ENCODE peak calls at places on chromosome 4, in six cellular contexts. One of them, this sample, is unnamed.

GRCh38 chr4:37816719-37817118 is 9.8 kb upstream of the PGM2 start:
- DNase-seq in GM12878: no peak
- DNase-seq in Peyer's patch: no peak
- DNase-seq in mucosa of descending colon: no peak
- DNase-seq in H7: no peak
- DNase-seq in PC-3: no peak
- DNase-seq in this sample: no peak

GRCh38 chr4:164488114-164488513 is 265.8 kb upstream of the SMIM31 start:
- DNase-seq in GM12878: no peak
- DNase-seq in PC-3: peak
- DNase-seq in H7: no peak
- DNase-seq in Peyer's patch: no peak
- DNase-seq in mucosa of descending colon: no peak
- DNase-seq in this sample: no peak

GRCh38 chr4:98747659-98748091 is 89.3 kb upstream of the TSPAN5 start:
- DNase-seq in GM12878: no peak
- DNase-seq in mucosa of descending colon: peak
- DNase-seq in PC-3: no peak
- DNase-seq in Peyer's patch: no peak
- DNase-seq in H7: no peak
- DNase-seq in this sample: no peak

GRCh38 chr4:108080752-108081151 is 88.0 kb downstream of the LEF1 start:
- DNase-seq in Peyer's patch: no peak
- DNase-seq in GM12878: no peak
- DNase-seq in PC-3: no peak
- DNase-seq in H7: no peak
- DNase-seq in mucosa of descending colon: no peak
- DNase-seq in this sample: no peak

GRCh38 chr4:10182446-10183424 is 66.1 kb upstream of the WDR1 start:
- DNase-seq in mucosa of descending colon: no peak
- DNase-seq in Peyer's patch: no peak
- DNase-seq in GM12878: no peak
- DNase-seq in PC-3: no peak
- DNase-seq in H7: no peak
- DNase-seq in this sample: no peak

GRCh38 chr4:74659576-74660411 is 134.5 kb downstream of the BTC start:
- DNase-seq in mucosa of descending colon: peak
- DNase-seq in H7: no peak
- DNase-seq in Peyer's patch: no peak
- DNase-seq in PC-3: peak
- DNase-seq in GM12878: no peak
- DNase-seq in this sample: no peak

GRCh38 chr4:16418814-16419213 is 192.5 kb upstream of the TAPT1 start:
- DNase-seq in GM12878: no peak
- DNase-seq in mucosa of descending colon: no peak
- DNase-seq in Peyer's patch: no peak
- DNase-seq in H7: no peak
- DNase-seq in PC-3: peak
- DNase-seq in this sample: no peak

GRCh38 chr4:40233227-40233626 is 36.4 kb downstream of the RHOH start:
- DNase-seq in H7: no peak
- DNase-seq in mucosa of descending colon: no peak
- DNase-seq in GM12878: no peak
- DNase-seq in Peyer's patch: peak
- DNase-seq in PC-3: no peak
- DNase-seq in this sample: no peak

GRCh38 chr4:84730375-84730774 is 147.4 kb downstream of the CDS1 start:
- DNase-seq in PC-3: no peak
- DNase-seq in GM12878: no peak
- DNase-seq in mucosa of descending colon: no peak
- DNase-seq in H7: no peak
- DNase-seq in Peyer's patch: no peak
- DNase-seq in this sample: no peak

GRCh38 chr4:119748853-119749252 is 120.2 kb upstream of the PDE5A start:
- DNase-seq in Peyer's patch: no peak
- DNase-seq in PC-3: no peak
- DNase-seq in mucosa of descending colon: no peak
- DNase-seq in H7: no peak
- DNase-seq in GM12878: no peak
- DNase-seq in this sample: no peak

GRCh38 chr4:1637580-1638271 is 46.4 kb downstream of the FAM53A start:
- DNase-seq in H7: peak
- DNase-seq in Peyer's patch: no peak
- DNase-seq in PC-3: no peak
- DNase-seq in mucosa of descending colon: no peak
- DNase-seq in GM12878: no peak
- DNase-seq in this sample: no peak

GRCh38 chr4:44738615-44739014 is 12.3 kb upstream of the GNPDA2 start:
- DNase-seq in mucosa of descending colon: peak
- DNase-seq in GM12878: no peak
- DNase-seq in PC-3: no peak
- DNase-seq in H7: no peak
- DNase-seq in Peyer's patch: no peak
- DNase-seq in this sample: no peak

GRCh38 chr4:2341261-2341841 is 77.1 kb downstream of the ZFYVE28 start:
- DNase-seq in GM12878: no peak
- DNase-seq in H7: peak
- DNase-seq in Peyer's patch: peak
- DNase-seq in PC-3: no peak
- DNase-seq in mucosa of descending colon: no peak
- DNase-seq in this sample: no peak

GRCh38 chr4:151690884-151691283 is 69.9 kb downstream of the GATB start:
- DNase-seq in H7: no peak
- DNase-seq in mucosa of descending colon: no peak
- DNase-seq in PC-3: no peak
- DNase-seq in GM12878: no peak
- DNase-seq in Peyer's patch: no peak
- DNase-seq in this sample: no peak

GRCh38 chr4:109730294-109731051 is 603 bp upstream of the PLA2G12A start:
- DNase-seq in mucosa of descending colon: peak
- DNase-seq in PC-3: peak
- DNase-seq in Peyer's patch: peak
- DNase-seq in H7: no peak
- DNase-seq in GM12878: peak
- DNase-seq in this sample: no peak

GRCh38 chr4:2462992-2463762 is 5.7 kb upstream of the RNF4 start:
- DNase-seq in mucosa of descending colon: no peak
- DNase-seq in H7: peak
- DNase-seq in PC-3: no peak
- DNase-seq in Peyer's patch: no peak
- DNase-seq in GM12878: no peak
- DNase-seq in this sample: no peak

GRCh38 chr4:6763330-6763851 is 19.1 kb upstream of the KIAA0232 start:
- DNase-seq in PC-3: peak
- DNase-seq in Peyer's patch: no peak
- DNase-seq in mucosa of descending colon: peak
- DNase-seq in GM12878: no peak
- DNase-seq in H7: no peak
- DNase-seq in this sample: no peak

GRCh38 chr4:185307136-185307950 is 88.4 kb downstream of the LRP2BP start:
- DNase-seq in PC-3: peak
- DNase-seq in H7: peak
- DNase-seq in GM12878: peak
- DNase-seq in mucosa of descending colon: no peak
- DNase-seq in Peyer's patch: no peak
- DNase-seq in this sample: peak

GRCh38 chr4:1277667-1278335 is 11.9 kb upstream of the MAEA start:
- DNase-seq in mucosa of descending colon: no peak
- DNase-seq in PC-3: no peak
- DNase-seq in Peyer's patch: no peak
- DNase-seq in H7: no peak
- DNase-seq in GM12878: no peak
- DNase-seq in this sample: no peak

GRCh38 chr4:78863254-78863869 is 75.9 kb downstream of the PAQR3 start:
- DNase-seq in mucosa of descending colon: no peak
- DNase-seq in H7: no peak
- DNase-seq in Peyer's patch: no peak
- DNase-seq in GM12878: peak
- DNase-seq in PC-3: no peak
- DNase-seq in this sample: peak

GRCh38 chr4:158656439-158656838 is 15.2 kb downstream of the C4orf46 start:
- DNase-seq in H7: peak
- DNase-seq in Peyer's patch: no peak
- DNase-seq in mucosa of descending colon: no peak
- DNase-seq in PC-3: no peak
- DNase-seq in GM12878: no peak
- DNase-seq in this sample: no peak

GRCh38 chr4:126202226-126202625 is 887.5 kb downstream of the FAT4 start:
- DNase-seq in mucosa of descending colon: no peak
- DNase-seq in H7: no peak
- DNase-seq in GM12878: no peak
- DNase-seq in Peyer's patch: no peak
- DNase-seq in PC-3: no peak
- DNase-seq in this sample: no peak

GRCh38 chr4:113645771-113646455 is 115.6 kb downstream of the CAMK2D start:
- DNase-seq in mucosa of descending colon: peak
- DNase-seq in H7: peak
- DNase-seq in GM12878: no peak
- DNase-seq in Peyer's patch: no peak
- DNase-seq in PC-3: peak
- DNase-seq in this sample: no peak

GRCh38 chr4:158624889-158625478 is 46.7 kb downstream of the C4orf46 start:
- DNase-seq in GM12878: peak
- DNase-seq in PC-3: peak
- DNase-seq in mucosa of descending colon: peak
- DNase-seq in H7: peak
- DNase-seq in Peyer's patch: no peak
- DNase-seq in this sample: peak

GRCh38 chr4:144647095-144647959 is 1.4 kb downstream of the HHIP start:
- DNase-seq in GM12878: no peak
- DNase-seq in H7: peak
- DNase-seq in Peyer's patch: no peak
- DNase-seq in PC-3: no peak
- DNase-seq in mucosa of descending colon: no peak
- DNase-seq in this sample: no peak

GRCh38 chr4:144645621-144646522 is at the start of gene HHIP:
- DNase-seq in mucosa of descending colon: peak
- DNase-seq in GM12878: no peak
- DNase-seq in PC-3: peak
- DNase-seq in H7: peak
- DNase-seq in Peyer's patch: no peak
- DNase-seq in this sample: no peak

GRCh38 chr4:144646523-144647094 is 653 bp downstream of the HHIP start:
- DNase-seq in mucosa of descending colon: no peak
- DNase-seq in GM12878: no peak
- DNase-seq in H7: peak
- DNase-seq in PC-3: no peak
- DNase-seq in Peyer's patch: no peak
- DNase-seq in this sample: no peak

GRCh38 chr4:144644368-144645101 is 1.4 kb upstream of the HHIP start:
- DNase-seq in H7: no peak
- DNase-seq in GM12878: no peak
- DNase-seq in mucosa of descending colon: no peak
- DNase-seq in PC-3: no peak
- DNase-seq in Peyer's patch: no peak
- DNase-seq in this sample: no peak

GRCh38 chr4:144645102-144645469 is 870 bp upstream of the HHIP start:
- DNase-seq in PC-3: no peak
- DNase-seq in Peyer's patch: no peak
- DNase-seq in GM12878: no peak
- DNase-seq in mucosa of descending colon: no peak
- DNase-seq in H7: no peak
- DNase-seq in this sample: no peak
- H3K4me3 ChIP-seq in PC-3: no peak
- H3K4me3 ChIP-seq in Peyer's patch: peak
- H3K4me3 ChIP-seq in GM12878: no peak
- H3K4me3 ChIP-seq in mucosa of descending colon: no peak
- H3K4me3 ChIP-seq in H7: peak
- H3K4me3 ChIP-seq in this sample: no peak

GRCh38 chr4:186886759-186887158 is 163.1 kb upstream of the FAT1 start:
- DNase-seq in H7: no peak
- DNase-seq in mucosa of descending colon: no peak
- DNase-seq in GM12878: no peak
- DNase-seq in Peyer's patch: no peak
- DNase-seq in PC-3: no peak
- DNase-seq in this sample: no peak
- H3K4me3 ChIP-seq in H7: no peak
- H3K4me3 ChIP-seq in mucosa of descending colon: no peak
- H3K4me3 ChIP-seq in GM12878: no peak
- H3K4me3 ChIP-seq in Peyer's patch: no peak
- H3K4me3 ChIP-seq in PC-3: no peak
- H3K4me3 ChIP-seq in this sample: no peak

GRCh38 chr4:140004580-140005314 is 149.2 kb downstream of the MAML3 start:
- DNase-seq in H7: peak
- DNase-seq in PC-3: peak
- DNase-seq in Peyer's patch: no peak
- DNase-seq in GM12878: no peak
- DNase-seq in mucosa of descending colon: no peak
- DNase-seq in this sample: no peak

GRCh38 chr4:140003851-140004579 is 150.0 kb downstream of the MAML3 start:
- DNase-seq in GM12878: no peak
- DNase-seq in PC-3: no peak
- DNase-seq in H7: no peak
- DNase-seq in mucosa of descending colon: no peak
- DNase-seq in Peyer's patch: no peak
- DNase-seq in this sample: no peak

GRCh38 chr4:140000232-140000631 is 153.8 kb downstream of the MAML3 start:
- DNase-seq in H7: no peak
- DNase-seq in mucosa of descending colon: no peak
- DNase-seq in GM12878: no peak
- DNase-seq in PC-3: no peak
- DNase-seq in Peyer's patch: no peak
- DNase-seq in this sample: no peak

DNA sequence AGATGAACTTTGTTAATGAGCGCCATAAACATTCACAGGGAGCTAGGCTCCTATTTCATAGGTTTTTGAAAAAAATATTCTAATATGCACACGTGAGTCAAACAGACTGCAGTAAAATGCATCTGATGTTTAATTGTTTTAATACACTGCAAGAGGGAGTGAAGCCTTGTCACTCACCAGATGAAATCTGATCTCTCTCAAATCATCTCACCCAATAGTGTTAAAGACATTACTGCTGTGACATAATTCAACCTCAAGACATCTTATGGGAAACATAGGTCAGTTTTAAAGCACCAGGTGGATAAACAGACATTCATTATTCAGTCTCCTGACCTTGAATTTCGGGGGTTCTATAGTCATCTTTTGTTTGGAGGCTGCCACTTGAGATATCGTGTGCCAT is 148.3 kb downstream of the MAML3 start:
- DNase-seq in H7: no peak
- DNase-seq in GM12878: no peak
- DNase-seq in PC-3: peak
- DNase-seq in Peyer's patch: no peak
- DNase-seq in mucosa of descending colon: no peak
- DNase-seq in this sample: no peak
- H3K4me3 ChIP-seq in H7: no peak
- H3K4me3 ChIP-seq in GM12878: no peak
- H3K4me3 ChIP-seq in PC-3: no peak
- H3K4me3 ChIP-seq in Peyer's patch: no peak
- H3K4me3 ChIP-seq in mucosa of descending colon: no peak
- H3K4me3 ChIP-seq in this sample: no peak

DNA sequence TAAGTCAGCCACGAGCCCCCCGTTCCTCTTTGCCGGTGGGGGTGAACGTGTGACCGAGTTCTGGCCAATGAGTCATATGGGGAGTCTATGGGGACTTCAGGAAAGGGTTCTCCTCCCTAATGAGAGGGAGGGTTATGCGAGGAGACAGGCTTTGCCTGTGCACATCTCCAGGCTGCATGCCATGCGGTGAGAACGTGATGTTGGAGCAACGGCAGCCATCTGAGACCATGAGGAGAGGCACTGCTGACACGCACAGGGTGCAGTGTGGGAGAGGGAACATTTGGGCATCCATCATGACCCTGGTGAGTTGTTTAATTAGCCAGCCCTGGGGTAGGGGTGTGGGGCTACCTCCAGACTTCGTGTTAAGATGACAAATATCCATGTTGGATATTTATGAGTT is 55.8 kb downstream of the ABLIM2 start:
- DNase-seq in mucosa of descending colon: no peak
- DNase-seq in PC-3: no peak
- DNase-seq in GM12878: no peak
- DNase-seq in H7: no peak
- DNase-seq in Peyer's patch: no peak
- DNase-seq in this sample: no peak
- H3K4me3 ChIP-seq in mucosa of descending colon: no peak
- H3K4me3 ChIP-seq in PC-3: no peak
- H3K4me3 ChIP-seq in GM12878: no peak
- H3K4me3 ChIP-seq in H7: no peak
- H3K4me3 ChIP-seq in Peyer's patch: no peak
- H3K4me3 ChIP-seq in this sample: no peak

This sample was measured in GM12864.